ENCODE peak calls at places on chromosomes 4 and X, in nine cellular contexts. F is body of pancreas, M is neural progenitor cell, A is mesendoderm, U is suprapubic skin, D is breast epithelium, O is A549, J is pancreas, G is aorta. K is an unnamed sample.

GRCh38 chr4:122562436-122562835 is 58.4 kb downstream of the IL21 start:
- DNase-seq in F (no peak), M (no peak), A (no peak), U (no peak), D (no peak), O (no peak), J (no peak), G (no peak), K (no peak)

GRCh38 chr4:145909331-145909730 is 29.3 kb downstream of the ZNF827 start:
- DNase-seq in F (peak; percentile 69), M (peak; percentile 72), A (peak; percentile 96), U (no peak), D (peak; percentile 71), O (peak; percentile 64), J (peak; percentile 51), G (no peak), K (peak; percentile 95)

GRCh38 chr4:40301592-40301991 is 33.5 kb upstream of the CHRNA9 start:
- DNase-seq in F (no peak), M (no peak), A (no peak), U (no peak), D (no peak), O (no peak), J (no peak), G (no peak), K (no peak)

GRCh38 chr4:173211838-173212237 is 43.2 kb downstream of the GALNT7 start:
- DNase-seq in F (no peak), M (no peak), A (peak; percentile 82), U (no peak), D (no peak), O (peak; percentile 58), J (no peak), G (no peak), K (no peak)

GRCh38 chr4:88033309-88033708 is 25.9 kb downstream of the PKD2 start:
- DNase-seq in F (peak; percentile 68), M (peak; percentile 69), A (peak; percentile 78), U (no peak), D (no peak), O (peak; percentile 68), J (no peak), G (no peak), K (peak; percentile 64)

GRCh38 chr4:98421106-98421505 is 159.9 kb downstream of the RAP1GDS1 start:
- DNase-seq in F (no peak), M (no peak), A (no peak), U (no peak), D (no peak), O (no peak), J (no peak), G (no peak), K (no peak)

GRCh38 chr4:128484896-128485295 is 197.3 kb upstream of the PGRMC2 start:
- DNase-seq in F (no peak), M (no peak), A (no peak), U (no peak), D (no peak), O (no peak), J (no peak), G (no peak), K (no peak)

GRCh38 chrX:47169726-47170515 is 23.7 kb upstream of the UBA1 start:
- DNase-seq in F (no peak), M (no peak), A (no peak), U (peak; percentile 60), D (no peak), O (no peak), J (no peak), G (peak; percentile 64), K (no peak)

GRCh38 chr4:138841341-138841740 is 174.2 kb upstream of the NOCT start:
- DNase-seq in F (no peak), M (no peak), A (no peak), U (no peak), D (no peak), O (no peak), J (no peak), G (no peak), K (no peak)

GRCh38 chrX:69616520-69617203 is 749 bp downstream of the EDA start:
- DNase-seq in F (peak; percentile 37), M (peak; percentile 46), A (peak; percentile 36), U (no peak), D (no peak), O (no peak), J (peak; percentile 15), G (peak; percentile 51), K (peak; percentile 68)

GRCh38 chrX:52608961-52609360 is 45.7 kb downstream of the SSX7 start:
- DNase-seq in F (no peak), M (no peak), A (no peak), U (no peak), D (no peak), O (no peak), J (no peak), G (no peak), K (no peak)

GRCh38 chr4:169174247-169174646 is 96.5 kb downstream of the SH3RF1 start:
- DNase-seq in F (no peak), M (no peak), A (peak; percentile 15), U (no peak), D (no peak), O (no peak), J (no peak), G (no peak), K (no peak)

GRCh38 chr4:14985843-14986242 is 16.4 kb upstream of the CPEB2 start:
- DNase-seq in F (no peak), M (no peak), A (no peak), U (no peak), D (no peak), O (no peak), J (no peak), G (no peak), K (no peak)

GRCh38 chr4:46249106-46249505 is 125.3 kb upstream of the GABRG1 start:
- DNase-seq in F (no peak), M (no peak), A (peak; percentile 0), U (no peak), D (no peak), O (no peak), J (no peak), G (no peak), K (no peak)

GRCh38 chr4:46254788-46255187 is 130.9 kb upstream of the GABRG1 start:
- DNase-seq in F (no peak), M (no peak), A (peak; percentile 10), U (no peak), D (no peak), O (no peak), J (no peak), G (no peak), K (no peak)

GRCh38 chr4:46250997-46251396 is 127.1 kb upstream of the GABRG1 start:
- DNase-seq in F (no peak), M (no peak), A (no peak), U (no peak), D (no peak), O (no peak), J (no peak), G (no peak), K (no peak)
- H3K27ac ChIP-seq in F (no peak overlapping the region), M (no peak overlapping the region), A (no peak overlapping the region), U (no peak overlapping the region), D (no peak overlapping the region), O (no peak overlapping the region), J (no peak overlapping the region), G (no peak overlapping the region), K (no peak overlapping the region)

GRCh38 chr4:7652906-7653305 is 218.2 kb upstream of the PSAPL1 start:
- DNase-seq in F (no peak), M (no peak), A (no peak), U (no peak), D (no peak), O (no peak), J (no peak), G (no peak), K (no peak)

GRCh38 chr4:7651461-7651921 is 216.8 kb upstream of the PSAPL1 start:
- DNase-seq in F (peak; percentile 30), M (peak; percentile 49), A (peak; percentile 87), U (no peak), D (peak; percentile 91), O (no peak), J (no peak), G (no peak), K (peak; percentile 82)

GRCh38 chr4:7653510-7654414 is 219.0 kb upstream of the PSAPL1 start:
- DNase-seq in F (no peak), M (no peak), A (peak; percentile 22), U (no peak), D (no peak), O (no peak), J (no peak), G (peak; percentile 78), K (no peak)

GRCh38 chr4:7652006-7652405 is 217.3 kb upstream of the PSAPL1 start:
- DNase-seq in F (no peak), M (no peak), A (no peak), U (no peak), D (no peak), O (no peak), J (no peak), G (no peak), K (no peak)

GRCh38 chr4:7652451-7652871 is 217.7 kb upstream of the PSAPL1 start:
- DNase-seq in F (no peak), M (no peak), A (no peak), U (no peak), D (no peak), O (no peak), J (no peak), G (no peak), K (no peak)
- H3K4me1 ChIP-seq in F (no peaks in the 10 kb centered on the region), M (peaks cover 11% of the 10 kb centered on the region), A (no peaks in the 10 kb centered on the region), U (peaks cover 26% of the 10 kb centered on the region), D (no peaks in the 10 kb centered on the region), O (peaks cover 13% of the 10 kb centered on the region), J (no peaks in the 10 kb centered on the region), G (no peaks in the 10 kb centered on the region), K (no peaks in the 10 kb centered on the region)

GRCh38 chr4:148574941-148575340 is 132.7 kb upstream of the NR3C2 start:
- DNase-seq in F (no peak), M (no peak), A (no peak), U (no peak), D (no peak), O (no peak), J (no peak), G (no peak), K (no peak)

GRCh38 chr4:148574066-148574465 is 131.9 kb upstream of the NR3C2 start:
- DNase-seq in F (no peak), M (no peak), A (no peak), U (no peak), D (no peak), O (no peak), J (no peak), G (no peak), K (no peak)

GRCh38 chr4:148575577-148575976 is 133.4 kb upstream of the NR3C2 start:
- DNase-seq in F (no peak), M (no peak), A (no peak), U (no peak), D (no peak), O (no peak), J (no peak), G (no peak), K (no peak)

GRCh38 chr4:148573284-148573683 is 131.1 kb upstream of the NR3C2 start:
- DNase-seq in F (no peak), M (no peak), A (peak; percentile 13), U (no peak), D (no peak), O (no peak), J (no peak), G (no peak), K (no peak)

GRCh38 chr4:148574502-148574901 is 132.3 kb upstream of the NR3C2 start:
- DNase-seq in F (no peak), M (no peak), A (peak; percentile 63), U (no peak), D (no peak), O (no peak), J (no peak), G (no peak), K (no peak)
- H3K27ac ChIP-seq in F (no peak overlapping the region), M (no peak overlapping the region), A (no peak overlapping the region), U (no peak overlapping the region), D (no peak overlapping the region), O (no peak overlapping the region), J (no peak overlapping the region), G (no peak overlapping the region), K (no peak overlapping the region)

GRCh38 chr4:124712417-124713212 is at the start of gene ANKRD50:
- DNase-seq in F (peak; percentile 87), M (peak; percentile 97), A (peak; percentile 98), U (peak; percentile 92), D (peak; percentile 85), O (peak; percentile 90), J (peak; percentile 89), G (peak; percentile 93), K (peak; percentile 96)
- H3K4me1 ChIP-seq in F (peaks cover 26% of the 10 kb centered on the region), M (peaks cover 33% of the 10 kb centered on the region), A (peaks cover 4% of the 10 kb centered on the region), U (peaks cover 36% of the 10 kb centered on the region), D (peaks cover 7% of the 10 kb centered on the region), O (peaks cover 35% of the 10 kb centered on the region), J (peaks cover 26% of the 10 kb centered on the region), G (peaks cover 10% of the 10 kb centered on the region), K (no peaks in the 10 kb centered on the region)